ENCODE peak calls at places on chromosomes 13 and 19, in eight cellular contexts. M, L, F, O, K, P, E and X are unnamed samples.

GRCh38 chr19:17325881-17326594 is 8.6 kb downstream of the ANO8 start:
- DNase-seq in M (peak; percentile 69), L (no peak), F (no peak), O (no peak), K (no peak), P (no peak), E (peak; percentile 90), X (no peak)

GRCh38 chr19:38946229-38947010 is 15.7 kb downstream of the MRPS12 start:
- DNase-seq in M (no peak), L (no peak), F (no peak), O (no peak), K (no peak), P (no peak), E (peak; percentile 31), X (no peak)

GRCh38 chr19:29507081-29507860 is 18.5 kb upstream of the VSTM2B start:
- DNase-seq in M (no peak), L (no peak), F (no peak), O (no peak), K (no peak), P (no peak), E (peak; percentile 44), X (no peak)

GRCh38 chr19:4297901-4298771 is 4.1 kb downstream of the TMIGD2 start:
- DNase-seq in M (no peak), L (no peak), F (no peak), O (no peak), K (no peak), P (no peak), E (no peak), X (no peak)

GRCh38 chr19:51501594-51502263 is at the start of gene SIGLEC12:
- DNase-seq in M (peak; percentile 10), L (no peak), F (no peak), O (no peak), K (no peak), P (no peak), E (no peak), X (peak; percentile 23)

GRCh38 chr19:46181386-46181774 is 33.3 kb downstream of the IGFL2 start:
- DNase-seq in M (no peak), L (no peak), F (no peak), O (peak; percentile 20), K (no peak), P (peak; percentile 19), E (no peak), X (no peak)

GRCh38 chr13:112098699-112099098 is 31.8 kb downstream of the SOX1 start:
- DNase-seq in M (no peak), L (no peak), F (no peak), O (no peak), K (no peak), P (no peak), E (no peak), X (no peak)

GRCh38 chr19:5423567-5424125 is 31.6 kb upstream of the ZNRF4 start:
- DNase-seq in M (no peak), L (no peak), F (no peak), O (no peak), K (no peak), P (no peak), E (no peak), X (no peak)

GRCh38 chr19:54470276-54470887 is 2.7 kb downstream of the CDC42EP5 start:
- DNase-seq in M (no peak), L (no peak), F (no peak), O (no peak), K (no peak), P (no peak), E (peak; percentile 18), X (no peak)

GRCh38 chr19:45492627-45493470 is 4.0 kb downstream of the RTN2 start:
- DNase-seq in M (no peak), L (no peak), F (peak; percentile 43), O (peak; percentile 77), K (no peak), P (peak; percentile 82), E (no peak), X (no peak)

GRCh38 chr19:5904302-5905071 is at the start of gene VMAC:
- DNase-seq in M (peak; percentile 100), L (peak; percentile 100), F (peak; percentile 100), O (peak; percentile 100), K (peak; percentile 99), P (peak; percentile 100), E (peak; percentile 100), X (peak; percentile 100)

GRCh38 chr13:80945328-80945727 is 604.4 kb upstream of the SPRY2 start:
- DNase-seq in M (no peak), L (no peak), F (no peak), O (no peak), K (peak; percentile 1), P (no peak), E (no peak), X (no peak)

GRCh38 chr13:65275838-65276630 is 1954.1 kb downstream of the PCDH9 start:
- DNase-seq in M (no peak), L (no peak), F (no peak), O (no peak), K (no peak), P (no peak), E (no peak), X (no peak)

GRCh38 chr13:86757236-86757978 is 913.8 kb upstream of the SLITRK5 start:
- DNase-seq in M (no peak), L (no peak), F (no peak), O (no peak), K (no peak), P (peak; percentile 7), E (no peak), X (no peak)

GRCh38 chr13:75356426-75356825 is 125.5 kb downstream of the TBC1D4 start:
- DNase-seq in M (no peak), L (no peak), F (no peak), O (no peak), K (no peak), P (peak; percentile 34), E (no peak), X (no peak)

GRCh38 chr13:44765076-44765475 is 188.9 kb upstream of the TSC22D1 start:
- DNase-seq in M (no peak), L (no peak), F (no peak), O (no peak), K (no peak), P (no peak), E (no peak), X (no peak)

GRCh38 chr13:104740616-104741222 is 1674.5 kb upstream of the SLC10A2 start:
- DNase-seq in M (no peak), L (no peak), F (no peak), O (no peak), K (no peak), P (no peak), E (no peak), X (no peak)

GRCh38 chr19:16106121-16106520 is 5.6 kb upstream of the RAB8A start:
- DNase-seq in M (no peak), L (no peak), F (no peak), O (peak; percentile 43), K (no peak), P (peak; percentile 55), E (no peak), X (no peak)

GRCh38 chr19:15323496-15324235 is 8.7 kb downstream of the BRD4 start:
- DNase-seq in M (peak; percentile 44), L (no peak), F (no peak), O (peak; percentile 60), K (no peak), P (peak; percentile 68), E (peak; percentile 82), X (no peak)

GRCh38 chr13:114128624-114129522 is 3.5 kb downstream of the RASA3 start:
- DNase-seq in M (peak; percentile 68), L (no peak), F (peak; percentile 84), O (peak; percentile 92), K (no peak), P (peak; percentile 90), E (peak; percentile 94), X (peak; percentile 83)

GRCh38 chr19:56076413-56076998 is 44.6 kb downstream of the ZNF787 start:
- DNase-seq in M (peak; percentile 78), L (peak; percentile 12), F (peak; percentile 28), O (peak; percentile 29), K (peak; percentile 31), P (peak; percentile 77), E (no peak), X (no peak)

GRCh38 chr19:1001538-1002166 is 1.4 kb downstream of the GRIN3B start:
- DNase-seq in M (no peak), L (no peak), F (no peak), O (no peak), K (peak; percentile 27), P (no peak), E (peak; percentile 86), X (peak; percentile 49)

GRCh38 chr19:29596885-29597525 is 9.1 kb upstream of the POP4 start:
- DNase-seq in M (no peak), L (no peak), F (no peak), O (peak; percentile 21), K (peak; percentile 48), P (peak; percentile 48), E (no peak), X (no peak)

GRCh38 chr13:106594986-106595385 is 27.0 kb upstream of the ARGLU1 start:
- DNase-seq in M (no peak), L (no peak), F (no peak), O (no peak), K (no peak), P (peak; percentile 16), E (no peak), X (no peak)

GRCh38 chr13:72221276-72221962 is 354.4 kb upstream of the DACH1 start:
- DNase-seq in M (no peak), L (no peak), F (no peak), O (no peak), K (no peak), P (peak; percentile 26), E (peak; percentile 68), X (no peak)

GRCh38 chr19:40590464-40591265 is 10.5 kb upstream of the LTBP4 start:
- DNase-seq in M (no peak), L (no peak), F (no peak), O (no peak), K (no peak), P (no peak), E (no peak), X (no peak)

GRCh38 chr19:15463865-15464371 is 426 bp downstream of the RASAL3 start:
- DNase-seq in M (no peak), L (no peak), F (no peak), O (no peak), K (no peak), P (no peak), E (peak; percentile 81), X (peak; percentile 74)

GRCh38 chr13:113805431-113806103 is 46.5 kb downstream of the TMEM255B start:
- DNase-seq in M (no peak), L (no peak), F (no peak), O (no peak), K (no peak), P (no peak), E (peak; percentile 67), X (no peak)

GRCh38 chr19:17762505-17763229 is 11.4 kb downstream of the FCHO1 start:
- DNase-seq in M (no peak), L (no peak), F (no peak), O (peak; percentile 46), K (no peak), P (peak; percentile 91), E (no peak), X (no peak)

GRCh38 chr13:32427852-32428580 is at the start of gene N4BP2L1:
- DNase-seq in M (peak; percentile 80), L (no peak), F (no peak), O (no peak), K (no peak), P (peak; percentile 44), E (peak; percentile 93), X (peak; percentile 76)

GRCh38 chr13:24185591-24186232 is 25.2 kb downstream of the SPATA13 start:
- DNase-seq in M (no peak), L (peak; percentile 73), F (no peak), O (no peak), K (no peak), P (peak; percentile 69), E (no peak), X (no peak)

GRCh38 chr19:2215281-2215751 is 20.8 kb downstream of the PLEKHJ1 start:
- DNase-seq in M (no peak), L (no peak), F (no peak), O (no peak), K (no peak), P (peak; percentile 35), E (no peak), X (no peak)

GRCh38 chr13:48404952-48405351 is 8.0 kb downstream of the LPAR6 start:
- DNase-seq in M (no peak), L (no peak), F (no peak), O (no peak), K (no peak), P (peak; percentile 42), E (no peak), X (no peak)

GRCh38 chr19:47310819-47311218 is 1.2 kb downstream of the C5AR1 start:
- DNase-seq in M (no peak), L (no peak), F (no peak), O (peak; percentile 24), K (no peak), P (peak; percentile 62), E (no peak), X (no peak)